ENCODE peak calls at places on chromosomes 7 and 10, in seven cellular contexts. One of them, this sample, is unnamed.

GRCh38 chr7:25541064-25541463 is 312.8 kb upstream of the NPVF start:
- DNase-seq in H4: no peak
- DNase-seq in GM23248: no peak
- DNase-seq in sciatic nerve: no peak
- DNase-seq in foreskin fibroblast: no peak
- DNase-seq in cardiac muscle cell: no peak
- DNase-seq in substantia nigra: no peak
- DNase-seq in this sample: no peak

GRCh38 chr10:3531097-3531645 is 253.8 kb downstream of the KLF6 start:
- DNase-seq in substantia nigra: no peak
- DNase-seq in sciatic nerve: no peak
- DNase-seq in H4: no peak
- DNase-seq in foreskin fibroblast: no peak
- DNase-seq in GM23248: no peak
- DNase-seq in cardiac muscle cell: no peak
- DNase-seq in this sample: no peak

GRCh38 chr7:132255898-132256297 is 320.4 kb downstream of the PLXNA4 start:
- DNase-seq in GM23248: no peak
- DNase-seq in foreskin fibroblast: peak
- DNase-seq in sciatic nerve: no peak
- DNase-seq in substantia nigra: no peak
- DNase-seq in cardiac muscle cell: peak
- DNase-seq in H4: peak
- DNase-seq in this sample: no peak

GRCh38 chr7:122552769-122553168 is 146.1 kb downstream of the RNF133 start:
- DNase-seq in foreskin fibroblast: no peak
- DNase-seq in sciatic nerve: no peak
- DNase-seq in GM23248: no peak
- DNase-seq in cardiac muscle cell: no peak
- DNase-seq in substantia nigra: no peak
- DNase-seq in H4: no peak
- DNase-seq in this sample: no peak

GRCh38 chr10:4330626-4331025 is 495.4 kb upstream of the AKR1E2 start:
- DNase-seq in cardiac muscle cell: no peak
- DNase-seq in substantia nigra: no peak
- DNase-seq in H4: no peak
- DNase-seq in sciatic nerve: no peak
- DNase-seq in foreskin fibroblast: no peak
- DNase-seq in GM23248: no peak
- DNase-seq in this sample: no peak

GRCh38 chr10:66322261-66322660 is 603.6 kb upstream of the LRRTM3 start:
- DNase-seq in cardiac muscle cell: peak
- DNase-seq in H4: peak
- DNase-seq in sciatic nerve: no peak
- DNase-seq in substantia nigra: no peak
- DNase-seq in GM23248: no peak
- DNase-seq in foreskin fibroblast: peak
- DNase-seq in this sample: no peak

GRCh38 chr10:71528371-71529202 is 131.9 kb downstream of the CDH23 start:
- DNase-seq in foreskin fibroblast: no peak
- DNase-seq in GM23248: no peak
- DNase-seq in sciatic nerve: no peak
- DNase-seq in H4: no peak
- DNase-seq in cardiac muscle cell: no peak
- DNase-seq in substantia nigra: no peak
- DNase-seq in this sample: no peak

GRCh38 chr7:107989618-107990373 is 13.2 kb downstream of the LAMB1 start:
- DNase-seq in GM23248: peak
- DNase-seq in foreskin fibroblast: peak
- DNase-seq in H4: peak
- DNase-seq in cardiac muscle cell: no peak
- DNase-seq in substantia nigra: no peak
- DNase-seq in sciatic nerve: no peak
- DNase-seq in this sample: peak